ENCODE peak calls at places on chromosomes 5 and 9, in ten cellular contexts. R, V, X, Y, T, K, Z, P, M and W are unnamed samples.

GRCh38 chr9:64773491-64773931 is 511.5 kb downstream of the FOXD4L5 start:
- DNase-seq in R (no peak), V (peak; percentile 24), X (no peak), Y (no peak), T (no peak), K (peak; percentile 1), Z (peak; percentile 37), P (no peak), M (no peak), W (no peak)

GRCh38 chr9:27784999-27785713 is 211.9 kb upstream of the C9orf72 start:
- DNase-seq in R (no peak), V (no peak), X (no peak), Y (no peak), T (no peak), K (no peak), Z (no peak), P (no peak), M (no peak), W (no peak)

GRCh38 chr9:133701321-133701980 is 36.7 kb downstream of the SARDH start:
- DNase-seq in R (no peak), V (no peak), X (no peak), Y (peak; percentile 44), T (no peak), K (no peak), Z (peak; percentile 63), P (peak; percentile 26), M (peak; percentile 80), W (peak; percentile 72)

GRCh38 chr5:135824541-135825041 is 9.9 kb upstream of the SLC25A48 start:
- DNase-seq in R (no peak), V (no peak), X (no peak), Y (no peak), T (no peak), K (no peak), Z (no peak), P (no peak), M (no peak), W (no peak)

GRCh38 chr9:109817846-109818472 is 38.0 kb downstream of the PALM2AKAP2 start:
- DNase-seq in R (peak; percentile 97), V (peak; percentile 61), X (peak; percentile 99), Y (peak; percentile 5), T (peak; percentile 85), K (peak; percentile 72), Z (no peak), P (peak; percentile 95), M (no peak), W (peak; percentile 81)

GRCh38 chr5:102865510-102866314 is 110.6 kb downstream of the PAM start:
- DNase-seq in R (peak; percentile 88), V (peak; percentile 67), X (peak; percentile 88), Y (no peak), T (peak; percentile 67), K (peak; percentile 55), Z (peak; percentile 87), P (peak; percentile 83), M (peak; percentile 72), W (no peak)

GRCh38 chr5:148469446-148470062 is 85.8 kb downstream of the FBXO38 start:
- DNase-seq in R (peak; percentile 87), V (no peak), X (peak; percentile 76), Y (no peak), T (peak; percentile 31), K (no peak), Z (no peak), P (peak; percentile 61), M (peak; percentile 45), W (no peak)

GRCh38 chr9:20811872-20812271 is 127.8 kb downstream of the FOCAD start:
- DNase-seq in R (peak; percentile 52), V (no peak), X (peak; percentile 76), Y (no peak), T (peak; percentile 10), K (no peak), Z (no peak), P (no peak), M (no peak), W (no peak)

GRCh38 chr9:77224750-77225312 is 47.5 kb downstream of the VPS13A start:
- DNase-seq in R (peak; percentile 51), V (no peak), X (peak; percentile 72), Y (no peak), T (peak; percentile 24), K (no peak), Z (no peak), P (peak; percentile 58), M (no peak), W (peak; percentile 39)

GRCh38 chr5:35880166-35880565 is 23.5 kb downstream of the IL7R start:
- DNase-seq in R (no peak), V (no peak), X (no peak), Y (no peak), T (no peak), K (no peak), Z (no peak), P (no peak), M (no peak), W (no peak)

GRCh38 chr9:15509931-15510788 is 610 bp downstream of the PSIP1 start:
- DNase-seq in R (peak; percentile 11), V (peak; percentile 33), X (no peak), Y (peak; percentile 66), T (no peak), K (no peak), Z (peak; percentile 68), P (peak; percentile 5), M (peak; percentile 60), W (peak; percentile 38)

GRCh38 chr9:5767968-5768932 is 64.7 kb downstream of the ERMP1 start:
- DNase-seq in R (no peak), V (no peak), X (no peak), Y (no peak), T (no peak), K (no peak), Z (no peak), P (peak; percentile 6), M (no peak), W (peak; percentile 15)

GRCh38 chr9:99973455-99973854 is 67.0 kb downstream of the STX17 start:
- DNase-seq in R (no peak), V (no peak), X (no peak), Y (no peak), T (no peak), K (no peak), Z (no peak), P (no peak), M (no peak), W (no peak)

GRCh38 chr9:28927711-28928110 is 1354.4 kb upstream of the C9orf72 start:
- DNase-seq in R (no peak), V (no peak), X (no peak), Y (no peak), T (no peak), K (peak; percentile 41), Z (no peak), P (no peak), M (no peak), W (no peak)

GRCh38 chr9:73011346-73011745 is 58.5 kb upstream of the ALDH1A1 start:
- DNase-seq in R (peak; percentile 86), V (no peak), X (peak; percentile 1), Y (no peak), T (peak; percentile 24), K (no peak), Z (no peak), P (peak; percentile 87), M (no peak), W (no peak)
- H3K4me3 ChIP-seq in R (no peak overlapping the region), V (no peak overlapping the region), X (no peak overlapping the region), Y (no peak overlapping the region), T (no peak overlapping the region), K (no peak overlapping the region), Z (no peak overlapping the region), P (no peak overlapping the region), M (no peak overlapping the region), W (no peak overlapping the region)

GRCh38 chr5:82661462-82661861 is 383.3 kb upstream of the RPS23 start:
- DNase-seq in R (no peak), V (no peak), X (no peak), Y (no peak), T (no peak), K (no peak), Z (no peak), P (no peak), M (no peak), W (no peak)
- H3K4me3 ChIP-seq in R (no peak overlapping the region), V (no peak overlapping the region), X (no peak overlapping the region), Y (no peak overlapping the region), T (no peak overlapping the region), K (no peak overlapping the region), Z (no peak overlapping the region), P (no peak overlapping the region), M (no peak overlapping the region), W (no peak overlapping the region)

DNA sequence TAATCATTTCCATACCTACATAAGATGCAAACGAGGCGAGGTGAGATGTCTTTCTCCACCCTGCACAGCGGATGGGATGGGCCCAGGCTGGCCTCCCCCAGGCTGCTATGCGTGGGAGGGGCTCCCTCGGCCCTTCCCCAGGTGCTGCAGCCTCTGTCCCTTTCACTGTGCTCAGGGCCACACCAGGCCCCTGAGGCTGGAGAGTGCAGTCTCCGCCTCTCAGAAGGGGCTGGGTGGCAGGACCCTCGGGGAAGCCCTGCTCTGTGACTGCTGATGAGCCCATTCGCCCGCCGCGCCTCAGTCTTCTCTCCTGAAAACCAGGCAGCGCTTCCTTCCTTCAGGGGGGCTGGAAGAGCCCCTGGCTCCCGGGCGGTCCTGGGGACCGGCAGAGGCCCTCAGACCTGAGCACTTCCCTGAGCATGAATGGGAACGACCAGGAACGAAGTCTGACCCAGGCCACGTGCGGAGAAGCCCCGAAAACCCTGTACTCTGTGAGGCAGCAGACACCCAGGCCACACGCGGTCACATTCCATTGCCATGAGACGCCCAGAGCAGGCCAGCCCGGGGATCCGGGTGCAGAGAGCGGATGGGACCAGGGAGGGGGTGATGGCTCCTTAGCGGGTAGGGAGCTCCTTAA is 21.9 kb upstream of the NOTCH1 start:
- DNase-seq in R (peak; percentile 71), V (peak; percentile 61), X (peak; percentile 81), Y (no peak), T (peak; percentile 34), K (peak; percentile 89), Z (peak; percentile 84), P (peak; percentile 79), M (no peak), W (no peak)
- H3K4me3 ChIP-seq in R (no peak overlapping the region), V (no peak overlapping the region), X (no peak overlapping the region), Y (no peak overlapping the region), T (no peak overlapping the region), K (no peak overlapping the region), Z (no peak overlapping the region), P (no peak overlapping the region), M (no peak overlapping the region), W (no peak overlapping the region)

GRCh38 chr5:139646912-139647391 is 1.2 kb upstream of the CXXC5 start:
- DNase-seq in R (no peak), V (no peak), X (no peak), Y (no peak), T (no peak), K (no peak), Z (peak; percentile 69), P (no peak), M (peak; percentile 50), W (no peak)
- H3K4me3 ChIP-seq in R (no peak overlapping the region), V (peak overlapping the region; percentile 18), X (no peak overlapping the region), Y (no peak overlapping the region), T (no peak overlapping the region), K (no peak overlapping the region), Z (peak overlapping the region; percentile 97), P (peak overlapping the region; percentile 53), M (peak overlapping the region; percentile 98), W (no peak overlapping the region)

GRCh38 chr5:121969660-121970295 is 8.0 kb downstream of the SRFBP1 start:
- DNase-seq in R (peak; percentile 69), V (no peak), X (peak; percentile 31), Y (no peak), T (peak; percentile 18), K (no peak), Z (no peak), P (peak; percentile 28), M (no peak), W (no peak)
- H3K4me3 ChIP-seq in R (no peak overlapping the region), V (no peak overlapping the region), X (no peak overlapping the region), Y (no peak overlapping the region), T (no peak overlapping the region), K (no peak overlapping the region), Z (no peak overlapping the region), P (no peak overlapping the region), M (no peak overlapping the region), W (no peak overlapping the region)